ENCODE peak calls at places on chromosomes 6 and 20, in five cellular contexts. One of them, this sample, is unnamed.

GRCh38 chr6:130500693-130501092 is 134.9 kb downstream of the TMEM200A start:
- DNase-seq in stimulated activated effector memory CD8-positive, alpha-beta T cell treated with anti-CD3 and anti-CD28 coated beads, Interleukin-12 subunit alpha, Interleukin-12 subunit beta, amount 100 ng/mL, for 72 hours: no peak
- DNase-seq in memory B cell: no peak
- DNase-seq in activated T-cell treated with anti-CD3 and anti-CD28 coated beads, Interleukin-2, amount 50 U/mL, for 48 hours: no peak
- DNase-seq in activated CD8-positive, alpha-beta T cell treated with anti-CD3 and anti-CD28 coated beads, Interleukin-2, amount 10 ng/mL, durations not matched to agents 7 days and 5 days: no peak
- DNase-seq in this sample: no peak

GRCh38 chr6:160134779-160135547 is 13.3 kb downstream of the SLC22A1 start:
- DNase-seq in stimulated activated effector memory CD8-positive, alpha-beta T cell treated with anti-CD3 and anti-CD28 coated beads, Interleukin-12 subunit alpha, Interleukin-12 subunit beta, amount 100 ng/mL, for 72 hours: no peak
- DNase-seq in memory B cell: no peak
- DNase-seq in activated T-cell treated with anti-CD3 and anti-CD28 coated beads, Interleukin-2, amount 50 U/mL, for 48 hours: no peak
- DNase-seq in activated CD8-positive, alpha-beta T cell treated with anti-CD3 and anti-CD28 coated beads, Interleukin-2, amount 10 ng/mL, durations not matched to agents 7 days and 5 days: no peak
- DNase-seq in this sample: no peak

GRCh38 chr6:45009547-45009946 is 318.6 kb upstream of the RUNX2 start:
- DNase-seq in stimulated activated effector memory CD8-positive, alpha-beta T cell treated with anti-CD3 and anti-CD28 coated beads, Interleukin-12 subunit alpha, Interleukin-12 subunit beta, amount 100 ng/mL, for 72 hours: no peak
- DNase-seq in memory B cell: no peak
- DNase-seq in activated T-cell treated with anti-CD3 and anti-CD28 coated beads, Interleukin-2, amount 50 U/mL, for 48 hours: no peak
- DNase-seq in activated CD8-positive, alpha-beta T cell treated with anti-CD3 and anti-CD28 coated beads, Interleukin-2, amount 10 ng/mL, durations not matched to agents 7 days and 5 days: no peak
- DNase-seq in this sample: no peak

GRCh38 chr6:111664565-111665039 is 58.9 kb upstream of the TRAF3IP2 start:
- DNase-seq in stimulated activated effector memory CD8-positive, alpha-beta T cell treated with anti-CD3 and anti-CD28 coated beads, Interleukin-12 subunit alpha, Interleukin-12 subunit beta, amount 100 ng/mL, for 72 hours: no peak
- DNase-seq in memory B cell: no peak
- DNase-seq in activated T-cell treated with anti-CD3 and anti-CD28 coated beads, Interleukin-2, amount 50 U/mL, for 48 hours: no peak
- DNase-seq in activated CD8-positive, alpha-beta T cell treated with anti-CD3 and anti-CD28 coated beads, Interleukin-2, amount 10 ng/mL, durations not matched to agents 7 days and 5 days: no peak
- DNase-seq in this sample: no peak

GRCh38 chr20:53517146-53517545 is 76.5 kb downstream of the ZNF217 start:
- DNase-seq in stimulated activated effector memory CD8-positive, alpha-beta T cell treated with anti-CD3 and anti-CD28 coated beads, Interleukin-12 subunit alpha, Interleukin-12 subunit beta, amount 100 ng/mL, for 72 hours: no peak
- DNase-seq in memory B cell: no peak
- DNase-seq in activated T-cell treated with anti-CD3 and anti-CD28 coated beads, Interleukin-2, amount 50 U/mL, for 48 hours: no peak
- DNase-seq in activated CD8-positive, alpha-beta T cell treated with anti-CD3 and anti-CD28 coated beads, Interleukin-2, amount 10 ng/mL, durations not matched to agents 7 days and 5 days: no peak
- DNase-seq in this sample: no peak

GRCh38 chr20:64114356-64114971 is 7.1 kb upstream of the NPBWR2 start:
- DNase-seq in stimulated activated effector memory CD8-positive, alpha-beta T cell treated with anti-CD3 and anti-CD28 coated beads, Interleukin-12 subunit alpha, Interleukin-12 subunit beta, amount 100 ng/mL, for 72 hours: peak; percentile 41
- DNase-seq in memory B cell: no peak
- DNase-seq in activated T-cell treated with anti-CD3 and anti-CD28 coated beads, Interleukin-2, amount 50 U/mL, for 48 hours: no peak
- DNase-seq in activated CD8-positive, alpha-beta T cell treated with anti-CD3 and anti-CD28 coated beads, Interleukin-2, amount 10 ng/mL, durations not matched to agents 7 days and 5 days: peak; percentile 17
- DNase-seq in this sample: no peak

GRCh38 chr6:115396112-115396906 is 664.4 kb downstream of the FRK start:
- DNase-seq in stimulated activated effector memory CD8-positive, alpha-beta T cell treated with anti-CD3 and anti-CD28 coated beads, Interleukin-12 subunit alpha, Interleukin-12 subunit beta, amount 100 ng/mL, for 72 hours: no peak
- DNase-seq in memory B cell: no peak
- DNase-seq in activated T-cell treated with anti-CD3 and anti-CD28 coated beads, Interleukin-2, amount 50 U/mL, for 48 hours: no peak
- DNase-seq in activated CD8-positive, alpha-beta T cell treated with anti-CD3 and anti-CD28 coated beads, Interleukin-2, amount 10 ng/mL, durations not matched to agents 7 days and 5 days: no peak
- DNase-seq in this sample: no peak

GRCh38 chr6:111805511-111806181 is 67.6 kb downstream of the FYN start:
- DNase-seq in stimulated activated effector memory CD8-positive, alpha-beta T cell treated with anti-CD3 and anti-CD28 coated beads, Interleukin-12 subunit alpha, Interleukin-12 subunit beta, amount 100 ng/mL, for 72 hours: peak; percentile 86
- DNase-seq in memory B cell: no peak
- DNase-seq in activated T-cell treated with anti-CD3 and anti-CD28 coated beads, Interleukin-2, amount 50 U/mL, for 48 hours: peak; percentile 76
- DNase-seq in activated CD8-positive, alpha-beta T cell treated with anti-CD3 and anti-CD28 coated beads, Interleukin-2, amount 10 ng/mL, durations not matched to agents 7 days and 5 days: peak; percentile 52
- DNase-seq in this sample: no peak

GRCh38 chr20:17622086-17622850 is 52.4 kb downstream of the DSTN start:
- DNase-seq in stimulated activated effector memory CD8-positive, alpha-beta T cell treated with anti-CD3 and anti-CD28 coated beads, Interleukin-12 subunit alpha, Interleukin-12 subunit beta, amount 100 ng/mL, for 72 hours: no peak
- DNase-seq in memory B cell: no peak
- DNase-seq in activated T-cell treated with anti-CD3 and anti-CD28 coated beads, Interleukin-2, amount 50 U/mL, for 48 hours: no peak
- DNase-seq in activated CD8-positive, alpha-beta T cell treated with anti-CD3 and anti-CD28 coated beads, Interleukin-2, amount 10 ng/mL, durations not matched to agents 7 days and 5 days: no peak
- DNase-seq in this sample: peak; percentile 8

GRCh38 chr20:63454729-63455567 is 17.5 kb downstream of the KCNQ2 start:
- DNase-seq in stimulated activated effector memory CD8-positive, alpha-beta T cell treated with anti-CD3 and anti-CD28 coated beads, Interleukin-12 subunit alpha, Interleukin-12 subunit beta, amount 100 ng/mL, for 72 hours: no peak
- DNase-seq in memory B cell: no peak
- DNase-seq in activated T-cell treated with anti-CD3 and anti-CD28 coated beads, Interleukin-2, amount 50 U/mL, for 48 hours: no peak
- DNase-seq in activated CD8-positive, alpha-beta T cell treated with anti-CD3 and anti-CD28 coated beads, Interleukin-2, amount 10 ng/mL, durations not matched to agents 7 days and 5 days: no peak
- DNase-seq in this sample: no peak